ENCODE peak calls at places on chromosomes 5 and 9, in eight cellular contexts. B is ecto neural progenitor cell, A is iPS-NIHi11, L is GM03348, Z is pulmonary artery endothelial cell, J is GM10248, C is right lobe of liver, G is T47D. T is an unnamed sample.

GRCh38 chr5:179836225-179837019 is 15.7 kb downstream of the SQSTM1 start:
- DNase-seq in Z (no peak), A (no peak), B (no peak), J (peak; percentile 58), L (no peak), G (no peak), C (no peak), T (no peak)

GRCh38 chr5:74173260-74173659 is 467.3 kb downstream of the ENC1 start:
- DNase-seq in A (peak; percentile 30), G (no peak), B (no peak), L (no peak), J (no peak), Z (no peak), C (no peak), T (no peak)

GRCh38 chr9:18747590-18747989 is 273.6 kb downstream of the ADAMTSL1 start:
- DNase-seq in B (no peak), J (no peak), G (no peak), Z (no peak), L (peak; percentile 33), C (peak; percentile 37), A (no peak), T (no peak)

GRCh38 chr5:10295619-10296326 is 11.9 kb downstream of the CMBL start:
- DNase-seq in B (no peak), C (no peak), Z (peak; percentile 19), G (no peak), A (no peak), J (no peak), L (no peak), T (peak; percentile 52)

GRCh38 chr5:94632024-94632423 is 13.6 kb downstream of the SLF1 start:
- DNase-seq in G (no peak), C (no peak), J (peak; percentile 20), L (no peak), A (no peak), B (no peak), Z (no peak), T (no peak)

GRCh38 chr9:128882677-128883590 is 1.0 kb downstream of the LRRC8A start:
- DNase-seq in J (no peak), Z (no peak), A (no peak), C (no peak), L (peak; percentile 51), B (peak; percentile 58), G (no peak), T (no peak)

GRCh38 chr9:20473566-20474116 is 148.7 kb downstream of the MLLT3 start:
- DNase-seq in C (no peak), G (no peak), A (no peak), B (no peak), L (peak; percentile 13), J (no peak), Z (no peak), T (no peak)

GRCh38 chr9:83538172-83538889 is at the start of gene FRMD3:
- DNase-seq in J (peak; percentile 24), G (peak; percentile 90), C (peak; percentile 87), B (peak; percentile 90), L (peak; percentile 87), A (peak; percentile 85), Z (peak; percentile 20), T (no peak)

GRCh38 chr5:111792659-111793058 is 35.7 kb upstream of the NREP start:
- DNase-seq in C (no peak), A (no peak), L (peak; percentile 23), B (no peak), J (no peak), Z (no peak), G (no peak), T (no peak)

GRCh38 chr9:71096431-71097108 is 24.9 kb downstream of the TRPM3 start:
- DNase-seq in G (no peak), J (no peak), L (no peak), A (no peak), B (no peak), C (peak; percentile 78), Z (no peak), T (no peak)

GRCh38 chr9:125409217-125409636 is 147.6 kb downstream of the GAPVD1 start:
- DNase-seq in L (no peak), B (no peak), G (peak; percentile 31), J (peak; percentile 66), C (no peak), A (no peak), Z (no peak), T (no peak)

GRCh38 chr9:71716138-71716909 is 52.0 kb downstream of the CEMIP2 start:
- DNase-seq in C (no peak), B (no peak), G (no peak), L (peak; percentile 17), Z (no peak), J (no peak), A (no peak), T (no peak)

GRCh38 chr5:56207537-56207936 is 25.6 kb downstream of the ANKRD55 start:
- DNase-seq in G (no peak), Z (no peak), B (no peak), J (no peak), C (no peak), A (no peak), L (no peak), T (no peak)

GRCh38 chr9:117496307-117496706 is 81.5 kb upstream of the ASTN2 start:
- DNase-seq in B (no peak), J (no peak), C (no peak), L (no peak), G (no peak), Z (no peak), A (no peak), T (no peak)

GRCh38 chr5:172846249-172846648 is 12.2 kb downstream of the ERGIC1 start:
- DNase-seq in J (no peak), C (no peak), A (no peak), Z (no peak), B (no peak), G (no peak), L (no peak), T (no peak)

GRCh38 chr5:96936431-96937221 is 746 bp downstream of the LNPEP start:
- DNase-seq in B (peak; percentile 70), Z (no peak), J (peak; percentile 49), L (peak; percentile 12), A (peak; percentile 25), C (peak; percentile 56), G (peak; percentile 45), T (no peak)

GRCh38 chr5:107783551-107783950 is 112.8 kb upstream of the EFNA5 start:
- DNase-seq in G (no peak), Z (no peak), C (no peak), A (no peak), J (no peak), B (no peak), L (peak; percentile 7), T (no peak)

GRCh38 chr5:93585054-93585751 is 2.2 kb downstream of the NR2F1 start:
- DNase-seq in B (peak; percentile 56), L (peak; percentile 80), C (no peak), J (no peak), Z (no peak), G (peak; percentile 53), A (peak; percentile 44), T (no peak)

GRCh38 chr5:154395407-154396106 is 50.2 kb upstream of the SAP30L start:
- DNase-seq in Z (no peak), L (no peak), C (peak; percentile 62), J (peak; percentile 50), B (no peak), A (peak; percentile 60), G (peak; percentile 49), T (no peak)

GRCh38 chr9:108599571-108599970 is 256.2 kb downstream of the ACTL7B start:
- DNase-seq in C (no peak), A (no peak), Z (no peak), G (no peak), L (no peak), J (no peak), B (no peak), T (no peak)

GRCh38 chr9:114906922-114907571 is 23.3 kb downstream of the TNFSF8 start:
- DNase-seq in G (peak; percentile 63), Z (no peak), B (peak; percentile 65), C (no peak), J (no peak), A (peak; percentile 67), L (peak; percentile 74), T (no peak)

T was measured in glomerular endothelial cell.